ENCODE peak calls at places on chromosomes 5 and 9, in eight cellular contexts. One of them, this sample, is unnamed.
A peak's percentile ranks its signal among the peaks of the same experiment; 100 is the strongest.

GRCh38 chr9:38029923-38030638 is 38.9 kb downstream of the SHB start:
- DNase-seq in fibroblast of the aortic adventitia: no peak
- DNase-seq in CD4-positive, alpha-beta memory T cell: no peak
- DNase-seq in mucosa of descending colon: no peak
- DNase-seq in NB4: no peak
- DNase-seq in A549: no peak
- DNase-seq in lower leg skin: no peak
- DNase-seq in stomach: no peak
- DNase-seq in this sample: no peak

GRCh38 chr9:1875921-1876448 is 139.2 kb upstream of the SMARCA2 start:
- DNase-seq in A549: no peak
- DNase-seq in stomach: no peak
- DNase-seq in lower leg skin: no peak
- DNase-seq in CD4-positive, alpha-beta memory T cell: no peak
- DNase-seq in NB4: no peak
- DNase-seq in mucosa of descending colon: peak; percentile 39
- DNase-seq in fibroblast of the aortic adventitia: no peak
- DNase-seq in this sample: no peak

GRCh38 chr9:114551750-114552685 is 35.6 kb upstream of the ATP6V1G1 start:
- DNase-seq in CD4-positive, alpha-beta memory T cell: no peak
- DNase-seq in lower leg skin: no peak
- DNase-seq in fibroblast of the aortic adventitia: peak; percentile 95
- DNase-seq in A549: peak; percentile 89
- DNase-seq in NB4: peak; percentile 60
- DNase-seq in mucosa of descending colon: no peak
- DNase-seq in stomach: no peak
- DNase-seq in this sample: peak; percentile 97

GRCh38 chr9:133433351-133433843 is 11.2 kb downstream of the ADAMTS13 start:
- DNase-seq in NB4: no peak
- DNase-seq in fibroblast of the aortic adventitia: no peak
- DNase-seq in mucosa of descending colon: no peak
- DNase-seq in lower leg skin: no peak
- DNase-seq in CD4-positive, alpha-beta memory T cell: no peak
- DNase-seq in stomach: no peak
- DNase-seq in A549: no peak
- DNase-seq in this sample: no peak

GRCh38 chr9:134437417-134438203 is 111.4 kb downstream of the RXRA start:
- DNase-seq in CD4-positive, alpha-beta memory T cell: no peak
- DNase-seq in mucosa of descending colon: no peak
- DNase-seq in NB4: no peak
- DNase-seq in lower leg skin: no peak
- DNase-seq in fibroblast of the aortic adventitia: no peak
- DNase-seq in A549: no peak
- DNase-seq in stomach: peak; percentile 60
- DNase-seq in this sample: no peak

GRCh38 chr5:5421149-5421960 is 1.1 kb upstream of the ICE1 start:
- DNase-seq in stomach: no peak
- DNase-seq in NB4: peak; percentile 68
- DNase-seq in CD4-positive, alpha-beta memory T cell: peak; percentile 29
- DNase-seq in mucosa of descending colon: no peak
- DNase-seq in A549: no peak
- DNase-seq in fibroblast of the aortic adventitia: peak; percentile 25
- DNase-seq in lower leg skin: no peak
- DNase-seq in this sample: peak; percentile 7

GRCh38 chr5:140608730-140609520 is 24.1 kb downstream of the CD14 start:
- DNase-seq in fibroblast of the aortic adventitia: no peak
- DNase-seq in stomach: peak; percentile 27
- DNase-seq in CD4-positive, alpha-beta memory T cell: no peak
- DNase-seq in lower leg skin: no peak
- DNase-seq in NB4: peak; percentile 81
- DNase-seq in A549: no peak
- DNase-seq in mucosa of descending colon: peak; percentile 79
- DNase-seq in this sample: no peak

GRCh38 chr5:89308606-89309040 is 425.6 kb upstream of the MEF2C start:
- DNase-seq in CD4-positive, alpha-beta memory T cell: no peak
- DNase-seq in NB4: no peak
- DNase-seq in lower leg skin: no peak
- DNase-seq in stomach: no peak
- DNase-seq in A549: no peak
- DNase-seq in mucosa of descending colon: no peak
- DNase-seq in fibroblast of the aortic adventitia: no peak
- DNase-seq in this sample: no peak

GRCh38 chr5:75037106-75037505 is 15.3 kb downstream of the GCNT4 start:
- DNase-seq in fibroblast of the aortic adventitia: peak; percentile 45
- DNase-seq in A549: peak; percentile 48
- DNase-seq in lower leg skin: no peak
- DNase-seq in NB4: peak; percentile 11
- DNase-seq in stomach: peak; percentile 65
- DNase-seq in mucosa of descending colon: no peak
- DNase-seq in CD4-positive, alpha-beta memory T cell: no peak
- DNase-seq in this sample: peak; percentile 74

GRCh38 chr9:21443849-21444625 is 3.8 kb downstream of the IFNA1 start:
- DNase-seq in A549: no peak
- DNase-seq in NB4: peak; percentile 72
- DNase-seq in mucosa of descending colon: no peak
- DNase-seq in CD4-positive, alpha-beta memory T cell: peak; percentile 77
- DNase-seq in fibroblast of the aortic adventitia: no peak
- DNase-seq in stomach: no peak
- DNase-seq in lower leg skin: no peak
- DNase-seq in this sample: no peak

GRCh38 chr9:136759436-136760325 is 1.6 kb upstream of the LCN8 start:
- DNase-seq in fibroblast of the aortic adventitia: no peak
- DNase-seq in mucosa of descending colon: peak; percentile 40
- DNase-seq in stomach: no peak
- DNase-seq in NB4: no peak
- DNase-seq in CD4-positive, alpha-beta memory T cell: no peak
- DNase-seq in A549: no peak
- DNase-seq in lower leg skin: no peak
- DNase-seq in this sample: no peak

GRCh38 chr5:158776681-158777080 is 323.0 kb downstream of the EBF1 start:
- DNase-seq in lower leg skin: no peak
- DNase-seq in CD4-positive, alpha-beta memory T cell: no peak
- DNase-seq in stomach: no peak
- DNase-seq in fibroblast of the aortic adventitia: no peak
- DNase-seq in A549: no peak
- DNase-seq in mucosa of descending colon: no peak
- DNase-seq in NB4: no peak
- DNase-seq in this sample: no peak

GRCh38 chr9:133787749-133788015 is 49.5 kb upstream of the SARDH start:
- DNase-seq in A549: no peak
- DNase-seq in stomach: peak; percentile 63
- DNase-seq in mucosa of descending colon: peak; percentile 86
- DNase-seq in CD4-positive, alpha-beta memory T cell: no peak
- DNase-seq in fibroblast of the aortic adventitia: peak; percentile 25
- DNase-seq in NB4: peak; percentile 45
- DNase-seq in lower leg skin: no peak
- DNase-seq in this sample: peak; percentile 36

GRCh38 chr9:1869843-1870242 is 145.3 kb upstream of the SMARCA2 start:
- DNase-seq in mucosa of descending colon: no peak
- DNase-seq in CD4-positive, alpha-beta memory T cell: peak; percentile 12
- DNase-seq in lower leg skin: no peak
- DNase-seq in stomach: no peak
- DNase-seq in A549: peak; percentile 29
- DNase-seq in NB4: peak; percentile 69
- DNase-seq in fibroblast of the aortic adventitia: peak; percentile 1
- DNase-seq in this sample: no peak

DNA sequence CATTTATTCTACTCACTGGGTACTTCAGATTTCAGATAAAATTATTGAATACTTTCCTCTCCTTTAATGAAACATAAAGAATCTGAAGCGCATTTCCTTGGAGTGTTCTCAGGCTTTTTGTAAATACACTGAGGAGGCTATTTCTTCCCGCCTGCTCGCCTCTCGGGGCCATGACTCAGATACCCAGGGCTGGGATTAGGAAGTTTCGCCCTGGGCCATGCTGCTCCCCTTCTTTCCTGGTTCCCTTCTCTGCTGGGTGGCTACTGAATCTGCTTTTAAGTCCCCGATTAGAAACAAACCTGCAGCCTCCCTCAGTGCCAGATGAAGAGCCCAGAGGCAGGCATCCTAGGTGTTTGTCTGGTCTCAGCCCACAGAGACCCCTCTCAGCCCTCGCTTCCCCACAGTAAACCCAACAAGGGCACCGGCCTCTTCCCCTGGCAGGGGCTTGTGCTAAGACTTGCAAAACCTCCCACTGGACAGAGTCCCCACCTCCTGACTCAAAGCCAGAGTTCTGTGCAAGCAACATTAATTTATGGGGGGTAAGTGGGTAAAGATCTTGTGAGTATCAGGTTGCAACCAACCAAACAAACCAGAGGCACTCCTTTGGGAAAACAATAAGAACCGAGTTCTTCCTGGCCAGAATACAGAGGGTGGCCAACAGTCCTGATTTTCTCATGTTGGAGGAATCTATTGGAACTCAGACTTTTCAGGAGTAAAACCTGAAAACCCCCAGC is 30.6 kb upstream of the IRX1 start:
- DNase-seq in stomach: no peak
- DNase-seq in lower leg skin: no peak
- DNase-seq in NB4: no peak
- DNase-seq in fibroblast of the aortic adventitia: no peak
- DNase-seq in CD4-positive, alpha-beta memory T cell: no peak
- DNase-seq in mucosa of descending colon: no peak
- DNase-seq in A549: no peak
- DNase-seq in this sample: no peak
- H3K4me3 ChIP-seq in stomach: no peak overlapping the region
- H3K4me3 ChIP-seq in lower leg skin: no peak overlapping the region
- H3K4me3 ChIP-seq in NB4: no peak overlapping the region
- H3K4me3 ChIP-seq in fibroblast of the aortic adventitia: no peak overlapping the region
- H3K4me3 ChIP-seq in CD4-positive, alpha-beta memory T cell: no peak overlapping the region
- H3K4me3 ChIP-seq in mucosa of descending colon: no peak overlapping the region
- H3K4me3 ChIP-seq in A549: no peak overlapping the region
- H3K4me3 ChIP-seq in this sample: no peak overlapping the region

DNA sequence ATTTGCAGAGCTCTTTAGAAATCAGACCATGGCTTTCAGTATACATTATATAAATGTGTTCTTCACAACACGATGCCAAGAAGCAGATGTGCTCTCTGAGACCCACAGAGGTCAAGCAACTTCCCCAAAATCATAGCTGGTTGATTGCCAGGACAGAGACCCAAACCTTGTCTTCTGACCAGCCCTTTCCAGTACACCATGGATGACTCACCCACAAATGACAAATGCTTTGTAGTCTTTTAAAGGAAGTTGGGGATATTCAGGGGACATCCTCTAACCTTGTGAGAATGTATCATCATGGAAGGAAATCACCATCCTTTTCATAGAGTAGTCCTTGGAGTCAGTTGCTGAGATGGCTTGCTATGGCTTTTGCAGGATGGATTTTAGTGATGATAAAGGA is 30.1 kb downstream of the ZNF462 start:
- DNase-seq in NB4: peak; percentile 22
- DNase-seq in CD4-positive, alpha-beta memory T cell: no peak
- DNase-seq in fibroblast of the aortic adventitia: no peak
- DNase-seq in A549: peak; percentile 69
- DNase-seq in mucosa of descending colon: no peak
- DNase-seq in stomach: no peak
- DNase-seq in lower leg skin: no peak
- DNase-seq in this sample: no peak
- H3K4me3 ChIP-seq in NB4: no peak overlapping the region
- H3K4me3 ChIP-seq in CD4-positive, alpha-beta memory T cell: no peak overlapping the region
- H3K4me3 ChIP-seq in fibroblast of the aortic adventitia: no peak overlapping the region
- H3K4me3 ChIP-seq in A549: peak overlapping the region; percentile 5
- H3K4me3 ChIP-seq in mucosa of descending colon: no peak overlapping the region
- H3K4me3 ChIP-seq in stomach: no peak overlapping the region
- H3K4me3 ChIP-seq in lower leg skin: no peak overlapping the region
- H3K4me3 ChIP-seq in this sample: no peak overlapping the region

GRCh38 chr5:73626814-73627313 is 868 bp downstream of the ARHGEF28 start:
- DNase-seq in CD4-positive, alpha-beta memory T cell: no peak
- DNase-seq in mucosa of descending colon: no peak
- DNase-seq in stomach: no peak
- DNase-seq in fibroblast of the aortic adventitia: no peak
- DNase-seq in lower leg skin: no peak
- DNase-seq in A549: no peak
- DNase-seq in NB4: no peak
- DNase-seq in this sample: no peak
- H3K4me3 ChIP-seq in CD4-positive, alpha-beta memory T cell: no peak overlapping the region
- H3K4me3 ChIP-seq in mucosa of descending colon: no peak overlapping the region
- H3K4me3 ChIP-seq in stomach: peak overlapping the region; percentile 84
- H3K4me3 ChIP-seq in fibroblast of the aortic adventitia: peak overlapping the region; percentile 70
- H3K4me3 ChIP-seq in lower leg skin: no peak overlapping the region
- H3K4me3 ChIP-seq in A549: peak overlapping the region; percentile 93
- H3K4me3 ChIP-seq in NB4: no peak overlapping the region
- H3K4me3 ChIP-seq in this sample: peak overlapping the region; percentile 75

GRCh38 chr5:139391570-139392323 is 2.0 kb upstream of the MZB1 start:
- DNase-seq in stomach: no peak
- DNase-seq in NB4: peak; percentile 70
- DNase-seq in CD4-positive, alpha-beta memory T cell: no peak
- DNase-seq in lower leg skin: no peak
- DNase-seq in mucosa of descending colon: peak; percentile 74
- DNase-seq in A549: peak; percentile 81
- DNase-seq in fibroblast of the aortic adventitia: no peak
- DNase-seq in this sample: no peak
- H3K4me3 ChIP-seq in stomach: peak overlapping the region; percentile 59
- H3K4me3 ChIP-seq in NB4: peak overlapping the region; percentile 56
- H3K4me3 ChIP-seq in CD4-positive, alpha-beta memory T cell: no peak overlapping the region
- H3K4me3 ChIP-seq in lower leg skin: no peak overlapping the region
- H3K4me3 ChIP-seq in mucosa of descending colon: peak overlapping the region; percentile 32
- H3K4me3 ChIP-seq in A549: peak overlapping the region; percentile 85
- H3K4me3 ChIP-seq in fibroblast of the aortic adventitia: no peak overlapping the region
- H3K4me3 ChIP-seq in this sample: no peak overlapping the region

GRCh38 chr5:154647760-154648143 is 107.4 kb upstream of the LARP1 start:
- DNase-seq in CD4-positive, alpha-beta memory T cell: no peak
- DNase-seq in mucosa of descending colon: no peak
- DNase-seq in NB4: no peak
- DNase-seq in lower leg skin: no peak
- DNase-seq in A549: no peak
- DNase-seq in stomach: no peak
- DNase-seq in fibroblast of the aortic adventitia: no peak
- DNase-seq in this sample: no peak
- H3K4me3 ChIP-seq in CD4-positive, alpha-beta memory T cell: no peak overlapping the region
- H3K4me3 ChIP-seq in mucosa of descending colon: no peak overlapping the region
- H3K4me3 ChIP-seq in NB4: no peak overlapping the region
- H3K4me3 ChIP-seq in lower leg skin: no peak overlapping the region
- H3K4me3 ChIP-seq in A549: no peak overlapping the region
- H3K4me3 ChIP-seq in stomach: peak overlapping the region; percentile 42
- H3K4me3 ChIP-seq in fibroblast of the aortic adventitia: no peak overlapping the region
- H3K4me3 ChIP-seq in this sample: no peak overlapping the region

DNA sequence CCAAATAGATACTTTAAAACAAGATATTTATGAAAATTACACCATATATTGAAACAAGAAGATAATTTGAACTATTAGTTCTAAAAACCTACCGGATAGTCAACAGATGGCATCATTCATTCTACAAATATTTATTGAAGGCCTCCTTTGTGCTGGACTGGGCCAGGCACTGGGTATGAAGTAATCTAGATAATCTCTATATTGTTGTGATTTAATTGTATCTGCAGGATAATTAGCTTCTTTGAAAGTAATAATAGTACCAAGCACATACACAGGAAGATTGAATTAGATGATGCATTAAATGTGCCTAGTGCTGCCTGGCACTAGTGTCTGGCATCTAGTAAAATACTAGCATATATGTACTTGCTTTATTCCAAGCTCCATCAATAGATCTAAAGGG is 735.2 kb upstream of the DMAC1 start:
- DNase-seq in mucosa of descending colon: no peak
- DNase-seq in fibroblast of the aortic adventitia: no peak
- DNase-seq in stomach: no peak
- DNase-seq in A549: no peak
- DNase-seq in NB4: no peak
- DNase-seq in CD4-positive, alpha-beta memory T cell: no peak
- DNase-seq in lower leg skin: no peak
- DNase-seq in this sample: no peak
- H3K4me3 ChIP-seq in mucosa of descending colon: no peak overlapping the region
- H3K4me3 ChIP-seq in fibroblast of the aortic adventitia: no peak overlapping the region
- H3K4me3 ChIP-seq in stomach: no peak overlapping the region
- H3K4me3 ChIP-seq in A549: no peak overlapping the region
- H3K4me3 ChIP-seq in NB4: no peak overlapping the region
- H3K4me3 ChIP-seq in CD4-positive, alpha-beta memory T cell: no peak overlapping the region
- H3K4me3 ChIP-seq in lower leg skin: no peak overlapping the region
- H3K4me3 ChIP-seq in this sample: no peak overlapping the region

GRCh38 chr9:127123239-127123935 is 952 bp upstream of the ANGPTL2 start:
- DNase-seq in mucosa of descending colon: no peak
- DNase-seq in lower leg skin: peak; percentile 87
- DNase-seq in NB4: no peak
- DNase-seq in stomach: peak; percentile 49
- DNase-seq in fibroblast of the aortic adventitia: peak; percentile 32
- DNase-seq in A549: no peak
- DNase-seq in CD4-positive, alpha-beta memory T cell: no peak
- DNase-seq in this sample: no peak
- H3K4me3 ChIP-seq in mucosa of descending colon: no peak overlapping the region
- H3K4me3 ChIP-seq in lower leg skin: no peak overlapping the region
- H3K4me3 ChIP-seq in NB4: no peak overlapping the region
- H3K4me3 ChIP-seq in stomach: peak overlapping the region; percentile 45
- H3K4me3 ChIP-seq in fibroblast of the aortic adventitia: peak overlapping the region; percentile 48
- H3K4me3 ChIP-seq in A549: no peak overlapping the region
- H3K4me3 ChIP-seq in CD4-positive, alpha-beta memory T cell: no peak overlapping the region
- H3K4me3 ChIP-seq in this sample: peak overlapping the region; percentile 3